ENCODE peak calls at places on chromosome X, in seven cellular contexts. H is right cardiac atrium, A is pancreas, N is IMR-90, F is cardiac muscle cell, Q is GM23338, L is aorta. Z is an unnamed sample. For H3K4me1, the result is how much of the 10 kb centered on the place peaks cover.

GRCh38 chrX:104697264-104697663 is 131.3 kb downstream of the IL1RAPL2 start:
- DNase-seq in F (no peak), Q (no peak), N (no peak), H (no peak), L (no peak), A (no peak), Z (no peak)

GRCh38 chrX:109839694-109840358 is 106.8 kb upstream of the ACSL4 start:
- DNase-seq in F (peak), Q (peak), L (no peak), N (no peak), A (no peak), H (peak), Z (no peak)

GRCh38 chrX:130083107-130083490 is 27.2 kb downstream of the ELF4 start:
- DNase-seq in F (no peak), A (no peak), N (no peak), Q (peak), L (no peak), H (no peak), Z (no peak)

GRCh38 chrX:154477891-154478477 is 1.1 kb downstream of the LAGE3 start:
- DNase-seq in N (no peak), Q (no peak), L (peak), A (no peak), H (no peak), F (no peak), Z (no peak)

GRCh38 chrX:155959018-155959587 is 38.4 kb upstream of the IL9R start:
- DNase-seq in N (no peak), A (no peak), F (no peak), H (no peak), L (no peak), Q (peak), Z (peak)

GRCh38 chrX:8607326-8607725 is 124.6 kb downstream of the ANOS1 start:
- DNase-seq in Q (no peak), N (no peak), L (no peak), F (peak), H (no peak), A (no peak), Z (no peak)

GRCh38 chrX:66632986-66633385 is 5.9 kb downstream of the EDA2R start:
- DNase-seq in Q (no peak), A (no peak), N (peak), H (no peak), F (peak), L (no peak), Z (no peak)

GRCh38 chrX:97524997-97525396 is 641.3 kb downstream of the RPA4 start:
- DNase-seq in F (peak), H (no peak), L (no peak), Q (no peak), A (no peak), N (no peak), Z (no peak)

GRCh38 chrX:110156167-110156754 is 153.3 kb downstream of the TMEM164 start:
- DNase-seq in H (no peak), A (no peak), Q (no peak), N (no peak), F (no peak), L (no peak), Z (no peak)

GRCh38 chrX:86887341-86887740 is 630.3 kb upstream of the KLHL4 start:
- DNase-seq in A (no peak), L (no peak), F (no peak), Q (no peak), H (no peak), N (no peak), Z (no peak)

GRCh38 chrX:118181030-118181429 is 64.4 kb upstream of the KLHL13 start:
- DNase-seq in H (no peak), Q (no peak), A (no peak), N (peak), F (peak), L (no peak), Z (no peak)

GRCh38 chrX:21905976-21906375 is 34.5 kb upstream of the SMS start:
- DNase-seq in N (no peak), Q (no peak), H (no peak), F (no peak), A (no peak), L (no peak), Z (no peak)

GRCh38 chrX:36957425-36958328 is 50.5 kb upstream of the FAM47C start:
- DNase-seq in A (peak), L (peak), N (no peak), F (peak), H (no peak), Q (peak), Z (no peak)

GRCh38 chrX:153526801-153527599 is 9.6 kb downstream of the ATP2B3 start:
- DNase-seq in Q (no peak), A (no peak), L (no peak), F (no peak), H (no peak), N (no peak), Z (no peak)

GRCh38 chrX:129823115-129823514 is 20.6 kb downstream of the ZDHHC9 start:
- DNase-seq in Q (peak), A (no peak), N (peak), L (no peak), H (peak), F (peak), Z (no peak)

GRCh38 chrX:103063918-103064434 is at the start of gene BEX1:
- DNase-seq in A (peak), N (no peak), H (peak), Q (peak), F (peak), L (peak), Z (no peak)

GRCh38 chrX:112851806-112852205 is 11.2 kb upstream of the AMOT start:
- DNase-seq in A (no peak), H (no peak), N (peak), Q (no peak), L (no peak), F (peak), Z (no peak)

GRCh38 chrX:111095974-111096870 is at the start of gene PAK3:
- DNase-seq in H (peak), A (peak), N (peak), F (peak), L (peak), Q (peak), Z (no peak)

GRCh38 chrX:57528670-57529255 is 63.0 kb upstream of the ZXDB start:
- DNase-seq in A (no peak), F (no peak), H (no peak), Q (peak), N (peak), L (no peak), Z (peak)

GRCh38 chrX:141839856-141840255 is 1.7 kb downstream of the MAGEC3 start:
- DNase-seq in L (no peak), A (no peak), Q (no peak), N (no peak), F (no peak), H (no peak), Z (no peak)

GRCh38 chrX:102345916-102346315 is 93.9 kb downstream of the NXF2B start:
- DNase-seq in N (peak), Q (peak), H (peak), A (peak), L (peak), F (peak), Z (no peak)

GRCh38 chrX:39895228-39896110 is 202.3 kb downstream of the BCOR start:
- DNase-seq in L (no peak), N (no peak), F (no peak), Q (no peak), A (no peak), H (no peak), Z (no peak)
- H3K4me1 ChIP-seq in L (under half), N (under half), F (under half), Q (under half), A (under half), H (under half), Z (under half)

DNA sequence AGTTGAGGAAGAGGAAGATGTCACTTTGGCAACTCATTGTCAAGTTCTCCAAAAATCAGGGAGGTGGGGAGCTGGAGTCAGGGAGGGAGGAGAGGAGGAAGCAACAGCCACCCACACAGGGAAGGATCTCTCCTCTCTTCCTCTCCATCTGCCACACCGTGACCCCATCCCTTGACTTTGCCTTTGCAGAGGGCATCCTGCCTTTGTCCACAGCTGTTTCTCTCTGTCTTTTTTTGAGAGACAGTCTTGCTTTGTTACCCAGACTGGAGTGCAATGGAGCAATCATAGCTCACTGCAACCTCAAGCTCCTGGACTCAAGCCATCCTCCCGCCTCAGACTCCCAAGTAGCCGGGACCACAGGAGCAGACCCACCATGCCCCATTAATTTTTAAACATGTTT is 276.0 kb downstream of the SHOX start:
- DNase-seq in N (no peak), H (no peak), L (no peak), Q (no peak), F (no peak), A (no peak), Z (no peak)
- H3K4me3 ChIP-seq in N (no peak), H (no peak), L (no peak), Q (no peak), F (no peak), A (no peak), Z (no peak)

GRCh38 chrX:13220916-13221315 is 98.9 kb downstream of the ATXN3L start:
- DNase-seq in A (no peak), L (no peak), H (no peak), N (peak), F (peak), Q (no peak), Z (no peak)
- H3K4me1 ChIP-seq in A (under half), L (under half), H (under half), N (under half), F (under half), Q (under half), Z (under half)

GRCh38 chrX:13050151-13050550 is 5.7 kb upstream of the FAM9C start:
- DNase-seq in Q (no peak), L (no peak), N (no peak), F (no peak), A (no peak), H (no peak), Z (no peak)

GRCh38 chrX:13051167-13051528 is 6.7 kb upstream of the FAM9C start:
- DNase-seq in N (no peak), F (no peak), L (no peak), A (no peak), Q (no peak), H (no peak), Z (no peak)

GRCh38 chrX:13053171-13053570 is 8.8 kb upstream of the FAM9C start:
- DNase-seq in H (no peak), A (no peak), Q (no peak), L (no peak), F (no peak), N (no peak), Z (no peak)

GRCh38 chrX:13048265-13048664 is 3.8 kb upstream of the FAM9C start:
- DNase-seq in A (no peak), N (peak), L (no peak), Q (no peak), H (no peak), F (no peak), Z (no peak)

GRCh38 chrX:13051529-13052172 is 7.2 kb upstream of the FAM9C start:
- DNase-seq in Q (no peak), A (no peak), N (no peak), L (no peak), H (no peak), F (peak), Z (no peak)
- H3K4me3 ChIP-seq in Q (no peak), A (no peak), N (no peak), L (no peak), H (no peak), F (no peak), Z (no peak)

GRCh38 chrX:78103656-78104446 is at the start of gene PGK1:
- DNase-seq in N (peak), F (peak), H (peak), Q (peak), L (peak), A (peak), Z (peak)
- H3K4me1 ChIP-seq in N (under half), F (under half), H (under half), Q (under half), L (under half), A (under half), Z (under half)